ENCODE peak calls at places on chromosomes 5 and 9, in four cellular contexts. Y is WTC11, P is KBM-7, W is mesenteric fat pad. A is an unnamed sample.

GRCh38 chr5:172530406-172530805 is 76.1 kb upstream of the SH3PXD2B start:
- DNase-seq in Y (no peak), P (no peak), W (peak), A (no peak)

GRCh38 chr9:2179557-2179956 is 164.4 kb downstream of the SMARCA2 start:
- DNase-seq in P (no peak), Y (no peak), W (no peak), A (no peak)

GRCh38 chr9:73073337-73074175 is 78.1 kb upstream of the ANXA1 start:
- DNase-seq in P (no peak), Y (no peak), W (no peak), A (no peak)

GRCh38 chr9:38744484-38744883 is 24.6 kb upstream of the FAM240B start:
- DNase-seq in W (no peak), P (no peak), Y (no peak), A (no peak)

GRCh38 chr5:149829954-149830353 is 99.8 kb downstream of the PPARGC1B start:
- DNase-seq in Y (no peak), W (no peak), P (peak), A (no peak)

GRCh38 chr5:147898875-147899401 is 7.4 kb downstream of the C5orf46 start:
- DNase-seq in P (no peak), Y (no peak), W (no peak), A (no peak)

GRCh38 chr5:74865799-74866652 is at the start of gene FAM169A:
- DNase-seq in P (peak), W (no peak), Y (peak), A (no peak)

GRCh38 chr5:73370076-73370475 is 78.5 kb downstream of the FOXD1 start:
- DNase-seq in P (no peak), Y (no peak), W (no peak), A (no peak)

GRCh38 chr9:133375116-133375723 is 640 bp downstream of the SURF4 start:
- DNase-seq in P (peak), W (no peak), Y (peak), A (no peak)

GRCh38 chr5:160327829-160328228 is 15.5 kb upstream of the CCNJL start:
- DNase-seq in W (no peak), P (no peak), Y (no peak), A (no peak)

GRCh38 chr5:128988476-128988875 is 23.2 kb downstream of the SLC27A6 start:
- DNase-seq in P (no peak), W (no peak), Y (no peak), A (no peak)